ENCODE peak calls at places on chromosomes 16 and 17, in four cellular contexts. Z is pancreas, L is PC-3, V is PC-9. E is an unnamed sample.

GRCh38 chr17:50258647-50259483 is 15.4 kb upstream of the TMEM92 start:
- DNase-seq in Z (no peak), L (no peak), V (no peak), E (no peak)

GRCh38 chr17:29007456-29008455 is 1.9 kb upstream of the SEZ6 start:
- DNase-seq in Z (no peak), L (peak), V (peak), E (no peak)

GRCh38 chr17:34579979-34580684 is 750 bp downstream of the TMEM132E start:
- DNase-seq in Z (peak), L (no peak), V (no peak), E (no peak)

GRCh38 chr16:25012525-25012991 is 2.6 kb downstream of the ARHGAP17 start:
- DNase-seq in Z (no peak), L (peak), V (no peak), E (no peak)

GRCh38 chr17:79986441-79987186 is 49.1 kb downstream of the TBC1D16 start:
- DNase-seq in Z (no peak), L (no peak), V (no peak), E (no peak)

GRCh38 chr16:4317471-4318170 is 1.8 kb downstream of the GLIS2 start:
- DNase-seq in Z (peak), L (peak), V (peak), E (no peak)

GRCh38 chr16:1614226-1615102 is 2.3 kb downstream of the CRAMP1 start:
- DNase-seq in Z (peak), L (peak), V (peak), E (no peak)

GRCh38 chr17:10579270-10579669 is 29.8 kb upstream of the MYH2 start:
- DNase-seq in Z (no peak), L (peak), V (no peak), E (no peak)

GRCh38 chr17:51120357-51120738 is 320 bp downstream of the SPAG9 start:
- DNase-seq in Z (no peak), L (no peak), V (no peak), E (no peak)

GRCh38 chr16:10661737-10662136 is 33.0 kb downstream of the TEKT5 start:
- DNase-seq in Z (no peak), L (no peak), V (no peak), E (no peak)

GRCh38 chr17:59837362-59838195 is 55.2 kb downstream of the TUBD1 start:
- DNase-seq in Z (peak), L (peak), V (peak), E (peak)

GRCh38 chr16:16857603-16858283 is 478.8 kb downstream of the NPIPA7 start:
- DNase-seq in Z (no peak), L (no peak), V (no peak), E (no peak)

GRCh38 chr17:39150795-39151679 is at the start of gene PLXDC1:
- DNase-seq in Z (no peak), L (no peak), V (no peak), E (no peak)

GRCh38 chr17:39155654-39156053 is 4.2 kb upstream of the PLXDC1 start:
- DNase-seq in Z (no peak), L (no peak), V (no peak), E (no peak)

GRCh38 chr17:39151680-39152058 is 232 bp upstream of the PLXDC1 start:
- DNase-seq in Z (no peak), L (no peak), V (no peak), E (no peak)

GRCh38 chr17:39152134-39152884 is 872 bp upstream of the PLXDC1 start:
- DNase-seq in Z (peak), L (no peak), V (no peak), E (no peak)

GRCh38 chr17:39153541-39154111 is 2.2 kb upstream of the PLXDC1 start:
- DNase-seq in Z (peak), L (peak), V (peak), E (peak)
- TF ChIP-seq CTCF in Z (no peak), L (no peak), V (no peak), E (no peak)

GRCh38 chr17:7204335-7204734 is 15.3 kb downstream of the DLG4 start:
- DNase-seq in Z (no peak), L (no peak), V (no peak), E (no peak)

GRCh38 chr17:7203391-7203790 is 16.2 kb downstream of the DLG4 start:
- DNase-seq in Z (peak), L (no peak), V (no peak), E (no peak)

GRCh38 chr17:7208027-7208571 is 11.5 kb downstream of the DLG4 start:
- DNase-seq in Z (peak), L (no peak), V (no peak), E (no peak)

GRCh38 chr17:7207120-7208001 is 12.3 kb downstream of the DLG4 start:
- DNase-seq in Z (peak), L (no peak), V (no peak), E (no peak)

GRCh38 chr17:7204828-7205461 is 14.7 kb downstream of the DLG4 start:
- DNase-seq in Z (peak), L (no peak), V (peak), E (no peak)
- H3K4me3 ChIP-seq in Z (no peak), L (no peak), V (no peak), E (no peak)

GRCh38 chr16:23504453-23505179 is 5.7 kb downstream of the GGA2 start:
- DNase-seq in Z (peak), L (peak), V (peak), E (no peak)

GRCh38 chr16:23506606-23506994 is 3.7 kb downstream of the GGA2 start:
- DNase-seq in Z (no peak), L (no peak), V (no peak), E (no peak)

GRCh38 chr16:23505180-23505665 is 5.1 kb downstream of the GGA2 start:
- DNase-seq in Z (no peak), L (no peak), V (no peak), E (no peak)

GRCh38 chr16:23504076-23504452 is 6.2 kb downstream of the GGA2 start:
- DNase-seq in Z (no peak), L (peak), V (no peak), E (peak)

GRCh38 chr16:23505942-23506605 is 4.2 kb downstream of the GGA2 start:
- DNase-seq in Z (no peak), L (no peak), V (no peak), E (no peak)
- TF ChIP-seq CTCF in Z (no peak), L (no peak), V (no peak), E (no peak)

DNA sequence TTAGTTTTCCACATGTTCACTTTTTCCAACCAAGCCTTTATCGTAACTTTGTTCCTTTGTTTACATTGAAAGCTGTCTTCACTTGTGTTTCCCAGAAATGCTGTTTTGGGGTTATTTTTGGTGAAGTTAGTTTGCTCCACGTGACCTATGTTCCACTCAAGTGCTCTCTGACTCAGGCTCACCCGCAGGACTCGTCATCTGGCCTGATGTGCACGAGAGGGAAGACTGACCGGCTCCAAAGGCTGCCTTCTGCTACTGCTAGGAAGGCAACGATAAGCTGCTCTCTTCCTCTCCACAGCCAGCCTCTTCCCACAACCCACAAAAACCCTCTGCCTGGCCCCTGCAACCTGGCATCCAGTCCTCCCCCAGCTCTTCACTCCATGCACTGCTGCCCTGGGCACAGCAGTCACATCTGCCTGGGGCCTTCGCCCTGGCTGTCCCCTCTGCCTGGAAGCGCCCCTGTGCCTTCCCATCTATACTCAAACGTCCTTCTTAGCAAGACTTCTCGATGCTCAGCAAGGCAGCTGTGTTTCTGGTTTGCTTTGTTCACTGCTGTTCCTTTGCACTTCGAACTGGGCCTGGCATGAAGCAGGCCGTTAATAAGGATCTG is 28.0 kb downstream of the ZCCHC14 start:
- DNase-seq in Z (peak), L (peak), V (peak), E (no peak)
- H3K4me3 ChIP-seq in Z (no peak), L (peak), V (peak), E (no peak)

DNA sequence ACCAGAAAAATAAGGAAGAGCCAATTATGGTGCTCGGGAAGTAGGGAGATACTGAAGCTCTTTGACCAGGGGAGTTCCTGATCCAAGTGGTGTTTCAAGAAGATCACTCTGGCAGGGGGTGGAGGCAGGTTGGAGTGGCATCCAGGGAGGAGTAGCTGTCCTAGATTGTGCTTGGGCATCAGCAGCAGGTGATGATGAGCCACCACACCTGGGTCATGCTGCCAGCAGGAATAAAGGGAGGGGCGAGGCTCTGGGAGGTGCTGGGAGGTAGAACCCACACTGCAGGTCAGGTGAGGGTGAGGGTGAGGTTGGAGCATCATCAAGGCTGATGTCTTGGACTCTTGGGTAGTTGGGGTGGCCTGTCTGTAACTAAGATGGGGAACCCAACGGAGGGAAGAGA is 35.4 kb upstream of the ADGRG1 start:
- DNase-seq in Z (peak), L (no peak), V (no peak), E (no peak)
- TF ChIP-seq CTCF in Z (no peak), L (no peak), V (no peak), E (no peak)

GRCh38 chr17:75721463-75722011 is 278 bp downstream of the ITGB4 start:
- DNase-seq in Z (no peak), L (no peak), V (no peak), E (no peak)
- H3K4me3 ChIP-seq in Z (peak), L (peak), V (peak), E (peak)

GRCh38 chr17:71872843-71873242 is 248.0 kb upstream of the SOX9 start:
- DNase-seq in Z (no peak), L (no peak), V (no peak), E (no peak)
- TF ChIP-seq CTCF in Z (no peak), L (no peak), V (no peak), E (no peak)

GRCh38 chr17:74842146-74842598 is 17.5 kb downstream of the GRIN2C start:
- DNase-seq in Z (no peak), L (peak), V (no peak), E (no peak)
- H3K4me3 ChIP-seq in Z (no peak), L (peak), V (peak), E (peak)

E was measured in LNCaP clone FGC.